ENCODE peak calls at places on chromosome 10, in seven cellular contexts. U is cardiac fibroblast; X is HTR-8/SVneo; B is stimulated activated CD8-positive, alpha-beta memory T cell treated with anti-CD3 and anti-CD28 coated beads, Interleukin-15, amount 100 ng/mL, for 24 hours; T is amygdala; O is C1 segment of cervical spinal cord; L is omental fat pad. N is an unnamed sample.

GRCh38 chr10:14478639-14479038 is 147.9 kb upstream of the FRMD4A start:
- DNase-seq in U (peak), X (peak), B (no peak), T (peak), O (peak), L (no peak), N (peak)

GRCh38 chr10:1240341-1240775 is 184.2 kb downstream of the WDR37 start:
- DNase-seq in U (no peak), X (no peak), B (no peak), T (no peak), O (peak), L (no peak), N (no peak)

GRCh38 chr10:86583983-86584382 is 62.4 kb upstream of the WAPL start:
- DNase-seq in U (no peak), X (no peak), B (no peak), T (no peak), O (no peak), L (no peak), N (no peak)

GRCh38 chr10:15084502-15084922 is 4.1 kb downstream of the ACBD7 start:
- DNase-seq in U (peak), X (peak), B (no peak), T (peak), O (peak), L (no peak), N (peak)

GRCh38 chr10:72238392-72239175 is 22.5 kb upstream of the ASCC1 start:
- DNase-seq in U (no peak), X (no peak), B (no peak), T (no peak), O (no peak), L (no peak), N (no peak)

GRCh38 chr10:69866688-69867461 is 65.2 kb downstream of the COL13A1 start:
- DNase-seq in U (peak), X (peak), B (no peak), T (no peak), O (peak), L (no peak), N (peak)

GRCh38 chr10:99560277-99561126 is 27.8 kb downstream of the NKX2-3 start:
- DNase-seq in U (peak), X (peak), B (no peak), T (peak), O (peak), L (peak), N (peak)

GRCh38 chr10:129090618-129091366 is 376.2 kb upstream of the MGMT start:
- DNase-seq in U (peak), X (no peak), B (no peak), T (no peak), O (no peak), L (no peak), N (no peak)

GRCh38 chr10:43857206-43857952 is 208.7 kb upstream of the ZNF32 start:
- DNase-seq in U (peak), X (peak), B (no peak), T (no peak), O (no peak), L (no peak), N (peak)

GRCh38 chr10:16653223-16653622 is 131.5 kb upstream of the C1QL3 start:
- DNase-seq in U (no peak), X (no peak), B (no peak), T (no peak), O (no peak), L (no peak), N (no peak)

GRCh38 chr10:91378061-91378460 is 32.1 kb upstream of the HECTD2 start:
- DNase-seq in U (peak), X (no peak), B (no peak), T (no peak), O (no peak), L (no peak), N (no peak)

GRCh38 chr10:44118500-44118899 is 266.4 kb downstream of the CXCL12 start:
- DNase-seq in U (no peak), X (no peak), B (no peak), T (no peak), O (no peak), L (no peak), N (no peak)

GRCh38 chr10:63799511-63799910 is 278.3 kb downstream of the REEP3 start:
- DNase-seq in U (no peak), X (no peak), B (no peak), T (no peak), O (no peak), L (no peak), N (no peak)

GRCh38 chr10:49500420-49500819 is 38.5 kb downstream of the ERCC6 start:
- DNase-seq in U (no peak), X (no peak), B (no peak), T (no peak), O (no peak), L (no peak), N (no peak)

GRCh38 chr10:96695366-96695765 is 24.9 kb downstream of the PIK3AP1 start:
- DNase-seq in U (no peak), X (no peak), B (no peak), T (no peak), O (no peak), L (no peak), N (no peak)